ENCODE peak calls at places on chromosome 9, in four cellular contexts. One of them, this sample, is unnamed.

GRCh38 chr9:22863106-22863505 is 416.5 kb downstream of the DMRTA1 start:
- DNase-seq in cerebellar cortex: no peak
- DNase-seq in NCI-H69: no peak
- DNase-seq in stimulated activated naive CD4-positive, alpha-beta T cell: no peak
- DNase-seq in this sample: peak; percentile 26

GRCh38 chr9:123645762-123646161 is 284.2 kb downstream of the DENND1A start:
- DNase-seq in NCI-H69: no peak
- DNase-seq in stimulated activated naive CD4-positive, alpha-beta T cell: no peak
- DNase-seq in cerebellar cortex: no peak
- DNase-seq in this sample: no peak

GRCh38 chr9:100784755-100785154 is 206.9 kb downstream of the CAVIN4 start:
- DNase-seq in cerebellar cortex: no peak
- DNase-seq in stimulated activated naive CD4-positive, alpha-beta T cell: no peak
- DNase-seq in NCI-H69: no peak
- DNase-seq in this sample: no peak

GRCh38 chr9:134182554-134183219 is 18.3 kb upstream of the RNU6ATAC start:
- DNase-seq in NCI-H69: no peak
- DNase-seq in stimulated activated naive CD4-positive, alpha-beta T cell: no peak
- DNase-seq in cerebellar cortex: no peak
- DNase-seq in this sample: no peak

GRCh38 chr9:130927995-130928900 is 10.8 kb downstream of the FIBCD1 start:
- DNase-seq in stimulated activated naive CD4-positive, alpha-beta T cell: no peak
- DNase-seq in NCI-H69: peak; percentile 97
- DNase-seq in cerebellar cortex: no peak
- DNase-seq in this sample: no peak

GRCh38 chr9:97599447-97599846 is 33.7 kb downstream of the TSTD2 start:
- DNase-seq in stimulated activated naive CD4-positive, alpha-beta T cell: no peak
- DNase-seq in cerebellar cortex: no peak
- DNase-seq in NCI-H69: no peak
- DNase-seq in this sample: no peak

GRCh38 chr9:8331507-8331906 is 531.9 kb upstream of the DMAC1 start:
- DNase-seq in cerebellar cortex: no peak
- DNase-seq in stimulated activated naive CD4-positive, alpha-beta T cell: no peak
- DNase-seq in NCI-H69: no peak
- DNase-seq in this sample: no peak

GRCh38 chr9:132099741-132100407 is 20.2 kb upstream of the MED27 start:
- DNase-seq in NCI-H69: no peak
- DNase-seq in cerebellar cortex: no peak
- DNase-seq in stimulated activated naive CD4-positive, alpha-beta T cell: no peak
- DNase-seq in this sample: no peak

GRCh38 chr9:34079181-34079580 is 30.5 kb upstream of the UBAP2 start:
- DNase-seq in stimulated activated naive CD4-positive, alpha-beta T cell: no peak
- DNase-seq in NCI-H69: peak; percentile 28
- DNase-seq in cerebellar cortex: no peak
- DNase-seq in this sample: no peak

GRCh38 chr9:135835131-135835530 is 72.2 kb downstream of the CAMSAP1 start:
- DNase-seq in stimulated activated naive CD4-positive, alpha-beta T cell: no peak
- DNase-seq in cerebellar cortex: no peak
- DNase-seq in NCI-H69: no peak
- DNase-seq in this sample: no peak

GRCh38 chr9:131885144-131885609 is 145.3 kb upstream of the RAPGEF1 start:
- DNase-seq in NCI-H69: peak; percentile 99
- DNase-seq in stimulated activated naive CD4-positive, alpha-beta T cell: no peak
- DNase-seq in cerebellar cortex: no peak
- DNase-seq in this sample: no peak

GRCh38 chr9:68827833-68828744 is 123.0 kb downstream of the PIP5K1B start:
- DNase-seq in cerebellar cortex: no peak
- DNase-seq in NCI-H69: peak; percentile 33
- DNase-seq in stimulated activated naive CD4-positive, alpha-beta T cell: no peak
- DNase-seq in this sample: no peak

GRCh38 chr9:136997830-136998234 is 1.5 kb upstream of the CLIC3 start:
- DNase-seq in cerebellar cortex: no peak
- DNase-seq in stimulated activated naive CD4-positive, alpha-beta T cell: no peak
- DNase-seq in NCI-H69: no peak
- DNase-seq in this sample: no peak

GRCh38 chr9:14806941-14807340 is 84.4 kb upstream of the CER1 start:
- DNase-seq in NCI-H69: no peak
- DNase-seq in stimulated activated naive CD4-positive, alpha-beta T cell: no peak
- DNase-seq in cerebellar cortex: no peak
- DNase-seq in this sample: no peak

GRCh38 chr9:71518045-71518888 is 250.0 kb downstream of the CEMIP2 start:
- DNase-seq in stimulated activated naive CD4-positive, alpha-beta T cell: no peak
- DNase-seq in cerebellar cortex: no peak
- DNase-seq in NCI-H69: no peak
- DNase-seq in this sample: no peak

GRCh38 chr9:68704804-68705635 is at the start of gene PIP5K1B:
- DNase-seq in cerebellar cortex: peak; percentile 74
- DNase-seq in stimulated activated naive CD4-positive, alpha-beta T cell: no peak
- DNase-seq in NCI-H69: peak; percentile 92
- DNase-seq in this sample: peak; percentile 81

GRCh38 chr9:95864852-95865580 is 10.5 kb upstream of the ERCC6L2 start:
- DNase-seq in NCI-H69: no peak
- DNase-seq in stimulated activated naive CD4-positive, alpha-beta T cell: no peak
- DNase-seq in cerebellar cortex: no peak
- DNase-seq in this sample: no peak

GRCh38 chr9:90300901-90301688 is 341.5 kb downstream of the DIRAS2 start:
- DNase-seq in NCI-H69: peak; percentile 93
- DNase-seq in stimulated activated naive CD4-positive, alpha-beta T cell: no peak
- DNase-seq in cerebellar cortex: no peak
- DNase-seq in this sample: no peak

GRCh38 chr9:36101916-36102741 is 34.4 kb upstream of the GLIPR2 start:
- DNase-seq in cerebellar cortex: no peak
- DNase-seq in NCI-H69: no peak
- DNase-seq in stimulated activated naive CD4-positive, alpha-beta T cell: no peak
- DNase-seq in this sample: no peak

GRCh38 chr9:134514503-134514902 is 127.1 kb upstream of the COL5A1 start:
- DNase-seq in stimulated activated naive CD4-positive, alpha-beta T cell: no peak
- DNase-seq in NCI-H69: no peak
- DNase-seq in cerebellar cortex: no peak
- DNase-seq in this sample: no peak

GRCh38 chr9:38315085-38315595 is 77.4 kb upstream of the ALDH1B1 start:
- DNase-seq in stimulated activated naive CD4-positive, alpha-beta T cell: no peak
- DNase-seq in cerebellar cortex: no peak
- DNase-seq in NCI-H69: peak; percentile 79
- DNase-seq in this sample: no peak

GRCh38 chr9:136939996-136940525 is 4.5 kb downstream of the FBXW5 start:
- DNase-seq in stimulated activated naive CD4-positive, alpha-beta T cell: no peak
- DNase-seq in NCI-H69: no peak
- DNase-seq in cerebellar cortex: peak; percentile 58
- DNase-seq in this sample: no peak

This sample was measured in H9.